ENCODE peak calls at places on chromosome 2, in ten cellular contexts. D, Q, P, G, A, J, U, W, E and O are unnamed samples.

GRCh38 chr2:239003933-239004636 is 156.2 kb downstream of the TWIST2 start:
- DNase-seq in G (no peak), P (no peak), Q (no peak), W (no peak), E (no peak), J (no peak), U (no peak), D (no peak), A (no peak), O (no peak)

GRCh38 chr2:182522428-182522896 is 95.6 kb upstream of the PDE1A start:
- DNase-seq in Q (no peak), A (no peak), U (peak), E (no peak), G (no peak), D (peak), J (peak), P (peak), W (peak), O (no peak)

GRCh38 chr2:188596054-188596453 is 304.4 kb downstream of the GULP1 start:
- DNase-seq in P (peak), U (no peak), J (no peak), E (no peak), A (no peak), G (no peak), D (no peak), Q (no peak), W (peak), O (no peak)

GRCh38 chr2:75788925-75789324 is 78.2 kb upstream of the GCFC2 start:
- DNase-seq in W (peak), P (no peak), D (no peak), Q (no peak), J (peak), U (no peak), E (no peak), G (no peak), A (no peak), O (no peak)

GRCh38 chr2:216903470-216903869 is 43.6 kb upstream of the TNP1 start:
- DNase-seq in J (no peak), A (no peak), Q (no peak), D (no peak), G (no peak), E (no peak), W (no peak), U (no peak), P (no peak), O (no peak)

GRCh38 chr2:71223767-71224333 is 3.1 kb downstream of the PAIP2B start:
- DNase-seq in W (peak), P (peak), U (peak), D (no peak), J (peak), Q (no peak), E (peak), A (peak), G (no peak), O (no peak)

GRCh38 chr2:220445429-220446105 is 818.1 kb downstream of the SLC4A3 start:
- DNase-seq in Q (no peak), W (peak), U (peak), E (no peak), G (no peak), A (no peak), P (peak), J (no peak), D (no peak), O (no peak)

GRCh38 chr2:32825291-32825712 is 121.5 kb upstream of the LTBP1 start:
- DNase-seq in G (peak), J (no peak), D (no peak), A (no peak), P (peak), U (peak), W (no peak), Q (no peak), E (no peak), O (no peak)